ENCODE peak calls at places on chromosomes 7 and 10, in four cellular contexts. One of them, this sample, is unnamed.

GRCh38 chr7:16627236-16627635 is 18.3 kb downstream of the ANKMY2 start:
- DNase-seq in psoas muscle: no peak
- DNase-seq in spleen: no peak
- DNase-seq in CD4-positive, alpha-beta memory T cell: no peak
- DNase-seq in this sample: no peak

GRCh38 chr10:63115732-63116383 is 17.3 kb upstream of the NRBF2 start:
- DNase-seq in spleen: no peak
- DNase-seq in CD4-positive, alpha-beta memory T cell: no peak
- DNase-seq in psoas muscle: peak; percentile 89
- DNase-seq in this sample: peak; percentile 69

GRCh38 chr7:3791327-3791726 is 490.3 kb downstream of the SDK1 start:
- DNase-seq in psoas muscle: no peak
- DNase-seq in spleen: no peak
- DNase-seq in CD4-positive, alpha-beta memory T cell: no peak
- DNase-seq in this sample: no peak

GRCh38 chr7:137069249-137069963 is 201.0 kb downstream of the CHRM2 start:
- DNase-seq in spleen: no peak
- DNase-seq in CD4-positive, alpha-beta memory T cell: no peak
- DNase-seq in psoas muscle: no peak
- DNase-seq in this sample: no peak

GRCh38 chr7:24241216-24241615 is 42.8 kb upstream of the NPY start:
- DNase-seq in psoas muscle: no peak
- DNase-seq in CD4-positive, alpha-beta memory T cell: no peak
- DNase-seq in spleen: no peak
- DNase-seq in this sample: no peak

GRCh38 chr10:62047960-62048383 is 146.5 kb downstream of the ARID5B start:
- DNase-seq in psoas muscle: peak; percentile 51
- DNase-seq in spleen: no peak
- DNase-seq in CD4-positive, alpha-beta memory T cell: peak; percentile 74
- DNase-seq in this sample: no peak

GRCh38 chr10:113058175-113058961 is 108.3 kb downstream of the TCF7L2 start:
- DNase-seq in psoas muscle: no peak
- DNase-seq in CD4-positive, alpha-beta memory T cell: no peak
- DNase-seq in spleen: no peak
- DNase-seq in this sample: no peak

GRCh38 chr7:81887098-81887497 is 117.3 kb upstream of the HGF start:
- DNase-seq in psoas muscle: no peak
- DNase-seq in spleen: no peak
- DNase-seq in CD4-positive, alpha-beta memory T cell: no peak
- DNase-seq in this sample: no peak

GRCh38 chr7:52260046-52260665 is 775.3 kb upstream of the POM121L12 start:
- DNase-seq in psoas muscle: no peak
- DNase-seq in spleen: no peak
- DNase-seq in CD4-positive, alpha-beta memory T cell: no peak
- DNase-seq in this sample: no peak

GRCh38 chr10:20415684-20416083 is 481.4 kb downstream of the NEBL start:
- DNase-seq in spleen: no peak
- DNase-seq in psoas muscle: no peak
- DNase-seq in CD4-positive, alpha-beta memory T cell: no peak
- DNase-seq in this sample: peak; percentile 5

GRCh38 chr7:134885967-134886352 is 100.3 kb upstream of the AGBL3 start:
- DNase-seq in CD4-positive, alpha-beta memory T cell: no peak
- DNase-seq in psoas muscle: no peak
- DNase-seq in spleen: no peak
- DNase-seq in this sample: no peak

GRCh38 chr10:72331575-72332422 is 22.9 kb downstream of the DNAJB12 start:
- DNase-seq in CD4-positive, alpha-beta memory T cell: peak; percentile 97
- DNase-seq in spleen: peak; percentile 99
- DNase-seq in psoas muscle: peak; percentile 91
- DNase-seq in this sample: peak; percentile 43

GRCh38 chr7:41881313-41882130 is 178.6 kb upstream of the INHBA start:
- DNase-seq in CD4-positive, alpha-beta memory T cell: peak; percentile 88
- DNase-seq in spleen: peak; percentile 93
- DNase-seq in psoas muscle: peak; percentile 56
- DNase-seq in this sample: no peak

GRCh38 chr7:150368098-150368883 is at the start of gene REPIN1:
- DNase-seq in CD4-positive, alpha-beta memory T cell: peak; percentile 91
- DNase-seq in psoas muscle: peak; percentile 97
- DNase-seq in spleen: peak; percentile 98
- DNase-seq in this sample: peak; percentile 78

GRCh38 chr10:89549510-89549909 is 14.1 kb upstream of the SLC16A12 start:
- DNase-seq in psoas muscle: no peak
- DNase-seq in CD4-positive, alpha-beta memory T cell: no peak
- DNase-seq in spleen: no peak
- DNase-seq in this sample: no peak

GRCh38 chr7:119826547-119826946 is 446.4 kb upstream of the KCND2 start:
- DNase-seq in psoas muscle: no peak
- DNase-seq in spleen: no peak
- DNase-seq in CD4-positive, alpha-beta memory T cell: no peak
- DNase-seq in this sample: no peak

GRCh38 chr10:11946652-11947051 is 96.0 kb downstream of the UPF2 start:
- DNase-seq in CD4-positive, alpha-beta memory T cell: no peak
- DNase-seq in spleen: no peak
- DNase-seq in psoas muscle: no peak
- DNase-seq in this sample: no peak
- H3K36me3 ChIP-seq in CD4-positive, alpha-beta memory T cell: peaks cover 12% of the 10 kb centered on the region
- H3K36me3 ChIP-seq in spleen: peaks cover 100% of the 10 kb centered on the region
- H3K36me3 ChIP-seq in psoas muscle: no peaks in the 10 kb centered on the region
- H3K36me3 ChIP-seq in this sample: peaks cover 6% of the 10 kb centered on the region

GRCh38 chr10:116836902-116837513 is 12.3 kb upstream of the ENO4 start:
- DNase-seq in psoas muscle: no peak
- DNase-seq in spleen: no peak
- DNase-seq in CD4-positive, alpha-beta memory T cell: no peak
- DNase-seq in this sample: no peak

GRCh38 chr10:116838143-116838725 is 11.1 kb upstream of the ENO4 start:
- DNase-seq in psoas muscle: no peak
- DNase-seq in CD4-positive, alpha-beta memory T cell: no peak
- DNase-seq in spleen: no peak
- DNase-seq in this sample: no peak

GRCh38 chr10:116835658-116836057 is 13.6 kb upstream of the ENO4 start:
- DNase-seq in psoas muscle: no peak
- DNase-seq in spleen: no peak
- DNase-seq in CD4-positive, alpha-beta memory T cell: no peak
- DNase-seq in this sample: no peak

GRCh38 chr10:116836087-116836486 is 13.2 kb upstream of the ENO4 start:
- DNase-seq in spleen: no peak
- DNase-seq in CD4-positive, alpha-beta memory T cell: no peak
- DNase-seq in psoas muscle: no peak
- DNase-seq in this sample: no peak

DNA sequence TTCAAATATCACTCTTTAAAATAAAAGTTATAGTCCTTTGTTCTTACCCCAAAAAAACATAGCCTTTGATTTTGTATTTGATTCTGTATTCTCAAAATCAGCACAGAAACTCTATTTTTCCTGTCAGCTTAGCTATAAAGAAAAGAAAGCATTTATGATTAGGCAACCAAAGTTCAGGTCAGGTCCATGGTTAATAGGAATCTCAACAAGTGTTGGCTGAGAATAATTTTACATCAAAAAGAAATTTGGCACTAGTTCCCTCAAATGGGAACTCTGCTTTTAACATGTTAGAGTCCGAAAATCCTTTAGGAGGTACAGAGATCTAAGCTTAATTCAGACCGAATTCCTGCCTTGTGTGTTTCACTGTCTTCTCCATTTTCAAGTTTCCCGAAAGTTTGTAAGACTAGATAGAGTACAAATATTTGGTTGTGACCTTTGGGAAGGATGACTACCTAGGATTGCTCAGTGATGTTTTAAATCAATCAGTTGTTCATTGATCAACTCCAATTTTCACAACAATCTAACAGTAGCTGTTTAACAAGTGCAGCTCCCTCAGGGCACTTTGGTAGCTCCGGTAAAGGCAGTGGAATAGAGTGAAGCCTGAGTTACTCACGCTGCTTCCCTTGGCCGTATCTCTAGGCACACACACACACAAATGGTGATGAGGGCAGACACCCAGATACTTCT is 8.8 kb upstream of the ENO4 start:
- DNase-seq in psoas muscle: no peak
- DNase-seq in CD4-positive, alpha-beta memory T cell: no peak
- DNase-seq in spleen: no peak
- DNase-seq in this sample: no peak
- H3K4me1 ChIP-seq in psoas muscle: no peaks in the 10 kb centered on the region
- H3K4me1 ChIP-seq in CD4-positive, alpha-beta memory T cell: no peaks in the 10 kb centered on the region
- H3K4me1 ChIP-seq in spleen: no peaks in the 10 kb centered on the region
- H3K4me1 ChIP-seq in this sample: no peaks in the 10 kb centered on the region

DNA sequence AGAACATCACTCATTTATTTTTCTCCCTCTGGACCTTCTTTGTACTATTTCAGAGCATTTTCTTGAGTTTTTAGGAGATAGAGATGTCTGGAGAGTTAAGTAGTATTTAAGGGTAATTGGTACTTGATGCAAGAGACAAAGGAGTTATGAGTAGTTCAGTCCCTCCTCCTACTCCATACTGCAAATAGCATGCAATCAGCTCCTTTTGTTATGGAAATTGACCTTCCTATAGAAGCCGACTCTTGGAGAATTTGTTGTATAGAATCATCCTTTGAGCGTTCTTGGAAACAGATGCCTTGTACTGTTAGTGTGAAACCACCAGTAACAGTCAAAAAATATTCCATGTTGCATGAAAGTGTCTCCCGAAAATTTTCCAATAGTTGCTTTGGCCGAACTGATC is 428.2 kb upstream of the GALNT17 start:
- DNase-seq in psoas muscle: no peak
- DNase-seq in spleen: no peak
- DNase-seq in CD4-positive, alpha-beta memory T cell: no peak
- DNase-seq in this sample: no peak
- H3K36me3 ChIP-seq in psoas muscle: no peaks in the 10 kb centered on the region
- H3K36me3 ChIP-seq in spleen: no peaks in the 10 kb centered on the region
- H3K36me3 ChIP-seq in CD4-positive, alpha-beta memory T cell: no peaks in the 10 kb centered on the region
- H3K36me3 ChIP-seq in this sample: no peaks in the 10 kb centered on the region

GRCh38 chr7:33720139-33720538 is 185.2 kb upstream of the BMPER start:
- DNase-seq in CD4-positive, alpha-beta memory T cell: no peak
- DNase-seq in spleen: no peak
- DNase-seq in psoas muscle: no peak
- DNase-seq in this sample: no peak

GRCh38 chr7:33724201-33724600 is 181.1 kb upstream of the BMPER start:
- DNase-seq in CD4-positive, alpha-beta memory T cell: no peak
- DNase-seq in spleen: no peak
- DNase-seq in psoas muscle: no peak
- DNase-seq in this sample: no peak

GRCh38 chr7:33720870-33721269 is 184.5 kb upstream of the BMPER start:
- DNase-seq in CD4-positive, alpha-beta memory T cell: no peak
- DNase-seq in psoas muscle: no peak
- DNase-seq in spleen: no peak
- DNase-seq in this sample: no peak

GRCh38 chr7:33721895-33722294 is 183.4 kb upstream of the BMPER start:
- DNase-seq in psoas muscle: no peak
- DNase-seq in spleen: no peak
- DNase-seq in CD4-positive, alpha-beta memory T cell: no peak
- DNase-seq in this sample: no peak

DNA sequence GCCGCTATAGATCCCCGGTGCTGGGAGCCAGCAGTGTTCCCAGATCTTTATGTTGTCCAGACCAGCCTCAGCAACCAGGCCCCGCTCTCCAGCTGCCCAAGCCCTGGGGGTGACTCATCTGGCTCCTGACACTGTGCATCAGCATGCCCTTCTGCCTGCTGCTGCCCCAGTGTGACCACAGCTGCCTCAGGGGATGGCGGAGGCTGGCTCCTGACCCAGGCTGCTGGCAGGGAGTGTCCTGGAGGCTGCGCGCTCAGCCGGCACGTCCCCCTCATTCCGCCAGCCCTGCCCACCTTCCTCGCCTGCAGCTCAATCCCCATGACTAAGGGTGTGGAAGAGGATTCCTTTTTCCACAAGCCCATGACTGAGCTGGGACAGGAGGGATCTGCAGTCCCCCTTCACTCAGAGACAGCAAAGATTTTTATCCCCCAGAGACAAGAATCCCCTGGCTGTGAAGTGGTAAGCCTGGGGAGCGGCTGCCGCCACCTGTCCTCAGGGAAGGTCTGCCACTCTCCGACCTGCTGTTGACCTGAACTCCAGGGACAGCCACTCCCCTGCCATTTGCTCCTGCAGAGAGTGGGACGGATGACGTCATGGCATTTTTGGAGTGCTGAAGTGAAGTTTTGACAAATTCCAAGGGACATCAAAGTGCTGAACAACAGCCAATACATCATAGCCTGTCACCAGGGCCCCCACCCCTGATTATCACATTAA is 182.8 kb upstream of the BMPER start:
- DNase-seq in spleen: no peak
- DNase-seq in psoas muscle: peak; percentile 84
- DNase-seq in CD4-positive, alpha-beta memory T cell: no peak
- DNase-seq in this sample: no peak
- H3K4me1 ChIP-seq in spleen: peaks cover 3% of the 10 kb centered on the region
- H3K4me1 ChIP-seq in psoas muscle: peaks cover 9% of the 10 kb centered on the region
- H3K4me1 ChIP-seq in CD4-positive, alpha-beta memory T cell: no peaks in the 10 kb centered on the region
- H3K4me1 ChIP-seq in this sample: peaks cover 2% of the 10 kb centered on the region

DNA sequence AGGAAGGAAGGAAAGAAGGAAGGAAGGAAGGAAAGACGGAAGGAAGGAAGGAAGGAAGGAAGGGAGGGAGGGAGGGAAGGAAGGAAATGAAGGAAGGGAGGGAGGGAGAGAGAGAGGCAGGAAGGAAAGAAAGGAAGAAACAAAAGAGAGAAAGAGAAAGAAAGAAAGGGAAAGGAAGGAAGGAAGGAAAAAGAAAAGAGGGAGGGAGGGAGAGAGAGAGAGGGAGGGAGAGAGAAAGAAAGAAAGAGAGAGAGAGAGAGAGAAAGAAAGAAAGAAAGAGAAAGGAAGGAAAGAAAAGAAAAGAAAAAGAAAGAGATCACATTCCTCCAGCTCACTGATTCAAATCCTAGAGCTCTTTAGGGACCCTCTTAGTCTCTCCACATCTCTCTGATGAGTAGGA is 24.7 kb downstream of the ELN start:
- DNase-seq in CD4-positive, alpha-beta memory T cell: no peak
- DNase-seq in psoas muscle: no peak
- DNase-seq in spleen: no peak
- DNase-seq in this sample: no peak
- H3K36me3 ChIP-seq in CD4-positive, alpha-beta memory T cell: no peaks in the 10 kb centered on the region
- H3K36me3 ChIP-seq in psoas muscle: no peaks in the 10 kb centered on the region
- H3K36me3 ChIP-seq in spleen: peaks cover 51% of the 10 kb centered on the region
- H3K36me3 ChIP-seq in this sample: peaks cover 86% of the 10 kb centered on the region

This sample was measured in thoracic aorta.